ENCODE peak calls at places on chromosomes 5 and 9, in seven cellular contexts. One of them, this sample, is unnamed.
A peak's percentile ranks its signal among the peaks of the same experiment; 100 is the strongest.

GRCh38 chr5:37851305-37851704 is 11.5 kb upstream of the GDNF start:
- DNase-seq in IMR-90: no peak
- DNase-seq in pancreas: no peak
- DNase-seq in neural progenitor cell: no peak
- DNase-seq in A673: no peak
- DNase-seq in AG04450: no peak
- DNase-seq in cardiac muscle cell: no peak
- DNase-seq in this sample: no peak

GRCh38 chr5:179906795-179907569 is 715 bp downstream of the TBC1D9B start:
- DNase-seq in IMR-90: peak; percentile 7
- DNase-seq in pancreas: peak; percentile 80
- DNase-seq in neural progenitor cell: peak; percentile 69
- DNase-seq in A673: peak; percentile 12
- DNase-seq in AG04450: no peak
- DNase-seq in cardiac muscle cell: peak; percentile 21
- DNase-seq in this sample: peak; percentile 40

GRCh38 chr5:116583823-116584222 is 9.2 kb upstream of the SEMA6A start:
- DNase-seq in IMR-90: no peak
- DNase-seq in pancreas: no peak
- DNase-seq in neural progenitor cell: no peak
- DNase-seq in A673: no peak
- DNase-seq in AG04450: no peak
- DNase-seq in cardiac muscle cell: peak; percentile 2
- DNase-seq in this sample: no peak

GRCh38 chr5:9715891-9716335 is 85.8 kb upstream of the TAS2R1 start:
- DNase-seq in IMR-90: peak; percentile 86
- DNase-seq in pancreas: no peak
- DNase-seq in neural progenitor cell: no peak
- DNase-seq in A673: no peak
- DNase-seq in AG04450: no peak
- DNase-seq in cardiac muscle cell: peak; percentile 50
- DNase-seq in this sample: no peak

GRCh38 chr9:123544007-123544827 is 188.2 kb downstream of the CRB2 start:
- DNase-seq in IMR-90: peak; percentile 54
- DNase-seq in pancreas: no peak
- DNase-seq in neural progenitor cell: peak; percentile 57
- DNase-seq in A673: peak; percentile 53
- DNase-seq in AG04450: no peak
- DNase-seq in cardiac muscle cell: peak; percentile 65
- DNase-seq in this sample: no peak

GRCh38 chr5:119400248-119400647 is 44.4 kb downstream of the TNFAIP8 start:
- DNase-seq in IMR-90: peak; percentile 62
- DNase-seq in pancreas: no peak
- DNase-seq in neural progenitor cell: no peak
- DNase-seq in A673: no peak
- DNase-seq in AG04450: no peak
- DNase-seq in cardiac muscle cell: no peak
- DNase-seq in this sample: no peak

GRCh38 chr9:123255718-123256117 is 12.7 kb downstream of the STRBP start:
- DNase-seq in IMR-90: no peak
- DNase-seq in pancreas: no peak
- DNase-seq in neural progenitor cell: no peak
- DNase-seq in A673: no peak
- DNase-seq in AG04450: no peak
- DNase-seq in cardiac muscle cell: no peak
- DNase-seq in this sample: no peak

GRCh38 chr5:107466233-107466769 is 204.4 kb downstream of the EFNA5 start:
- DNase-seq in IMR-90: peak; percentile 66
- DNase-seq in pancreas: no peak
- DNase-seq in neural progenitor cell: peak; percentile 75
- DNase-seq in A673: peak; percentile 40
- DNase-seq in AG04450: peak; percentile 55
- DNase-seq in cardiac muscle cell: peak; percentile 93
- DNase-seq in this sample: no peak

GRCh38 chr5:157283434-157283833 is 17.5 kb downstream of the CYFIP2 start:
- DNase-seq in IMR-90: no peak
- DNase-seq in pancreas: no peak
- DNase-seq in neural progenitor cell: no peak
- DNase-seq in A673: no peak
- DNase-seq in AG04450: no peak
- DNase-seq in cardiac muscle cell: no peak
- DNase-seq in this sample: no peak

GRCh38 chr5:139414601-139415121 is 10.8 kb upstream of the SPATA24 start:
- DNase-seq in IMR-90: no peak
- DNase-seq in pancreas: no peak
- DNase-seq in neural progenitor cell: no peak
- DNase-seq in A673: no peak
- DNase-seq in AG04450: no peak
- DNase-seq in cardiac muscle cell: no peak
- DNase-seq in this sample: peak; percentile 74

GRCh38 chr9:71218774-71219173 is 97.4 kb upstream of the TRPM3 start:
- DNase-seq in IMR-90: no peak
- DNase-seq in pancreas: no peak
- DNase-seq in neural progenitor cell: no peak
- DNase-seq in A673: no peak
- DNase-seq in AG04450: no peak
- DNase-seq in cardiac muscle cell: no peak
- DNase-seq in this sample: no peak

GRCh38 chr9:12884736-12885395 is 110.0 kb downstream of the LURAP1L start:
- DNase-seq in IMR-90: peak; percentile 88
- DNase-seq in pancreas: no peak
- DNase-seq in neural progenitor cell: peak; percentile 20
- DNase-seq in A673: peak; percentile 71
- DNase-seq in AG04450: peak; percentile 74
- DNase-seq in cardiac muscle cell: peak; percentile 90
- DNase-seq in this sample: no peak

GRCh38 chr9:85501474-85501873 is 240.3 kb downstream of the AGTPBP1 start:
- DNase-seq in IMR-90: no peak
- DNase-seq in pancreas: no peak
- DNase-seq in neural progenitor cell: no peak
- DNase-seq in A673: no peak
- DNase-seq in AG04450: no peak
- DNase-seq in cardiac muscle cell: no peak
- DNase-seq in this sample: no peak

GRCh38 chr5:74241751-74242140 is 398.8 kb downstream of the ENC1 start:
- DNase-seq in IMR-90: peak; percentile 34
- DNase-seq in pancreas: no peak
- DNase-seq in neural progenitor cell: no peak
- DNase-seq in A673: no peak
- DNase-seq in AG04450: no peak
- DNase-seq in cardiac muscle cell: no peak
- DNase-seq in this sample: no peak

GRCh38 chr9:105656131-105656921 is 5.9 kb upstream of the TAL2 start:
- DNase-seq in IMR-90: no peak
- DNase-seq in pancreas: peak; percentile 66
- DNase-seq in neural progenitor cell: peak; percentile 79
- DNase-seq in A673: peak; percentile 15
- DNase-seq in AG04450: no peak
- DNase-seq in cardiac muscle cell: no peak
- DNase-seq in this sample: peak; percentile 19
- H3K27ac ChIP-seq in IMR-90: no peak overlapping the region
- H3K27ac ChIP-seq in pancreas: no peak overlapping the region
- H3K27ac ChIP-seq in neural progenitor cell: no peak overlapping the region
- H3K27ac ChIP-seq in A673: no peak overlapping the region
- H3K27ac ChIP-seq in AG04450: no peak overlapping the region
- H3K27ac ChIP-seq in cardiac muscle cell: no peak overlapping the region
- H3K27ac ChIP-seq in this sample: peak overlapping the region; percentile 77

GRCh38 chr5:82389347-82389746 is 111.2 kb upstream of the RPS23 start:
- DNase-seq in IMR-90: no peak
- DNase-seq in pancreas: no peak
- DNase-seq in neural progenitor cell: no peak
- DNase-seq in A673: no peak
- DNase-seq in AG04450: no peak
- DNase-seq in cardiac muscle cell: no peak
- DNase-seq in this sample: no peak

GRCh38 chr5:82387041-82387818 is 109.1 kb upstream of the RPS23 start:
- DNase-seq in IMR-90: peak; percentile 18
- DNase-seq in pancreas: no peak
- DNase-seq in neural progenitor cell: no peak
- DNase-seq in A673: no peak
- DNase-seq in AG04450: no peak
- DNase-seq in cardiac muscle cell: peak; percentile 79
- DNase-seq in this sample: no peak

GRCh38 chr5:82388186-82388585 is 110.0 kb upstream of the RPS23 start:
- DNase-seq in IMR-90: peak; percentile 80
- DNase-seq in pancreas: no peak
- DNase-seq in neural progenitor cell: no peak
- DNase-seq in A673: no peak
- DNase-seq in AG04450: no peak
- DNase-seq in cardiac muscle cell: peak; percentile 88
- DNase-seq in this sample: no peak

GRCh38 chr5:82386576-82386975 is 108.4 kb upstream of the RPS23 start:
- DNase-seq in IMR-90: no peak
- DNase-seq in pancreas: no peak
- DNase-seq in neural progenitor cell: no peak
- DNase-seq in A673: no peak
- DNase-seq in AG04450: no peak
- DNase-seq in cardiac muscle cell: no peak
- DNase-seq in this sample: no peak

GRCh38 chr5:82387819-82388166 is 109.6 kb upstream of the RPS23 start:
- DNase-seq in IMR-90: no peak
- DNase-seq in pancreas: no peak
- DNase-seq in neural progenitor cell: no peak
- DNase-seq in A673: no peak
- DNase-seq in AG04450: no peak
- DNase-seq in cardiac muscle cell: no peak
- DNase-seq in this sample: no peak
- H3K27ac ChIP-seq in IMR-90: peak overlapping the region; percentile 27
- H3K27ac ChIP-seq in pancreas: no peak overlapping the region
- H3K27ac ChIP-seq in neural progenitor cell: no peak overlapping the region
- H3K27ac ChIP-seq in A673: no peak overlapping the region
- H3K27ac ChIP-seq in AG04450: no peak overlapping the region
- H3K27ac ChIP-seq in cardiac muscle cell: no peak overlapping the region
- H3K27ac ChIP-seq in this sample: no peak overlapping the region

GRCh38 chr5:111746791-111747190 is 10.2 kb downstream of the NREP start:
- DNase-seq in IMR-90: no peak
- DNase-seq in pancreas: no peak
- DNase-seq in neural progenitor cell: no peak
- DNase-seq in A673: no peak
- DNase-seq in AG04450: no peak
- DNase-seq in cardiac muscle cell: no peak
- DNase-seq in this sample: no peak

GRCh38 chr5:111747336-111747735 is 9.7 kb downstream of the NREP start:
- DNase-seq in IMR-90: peak; percentile 59
- DNase-seq in pancreas: no peak
- DNase-seq in neural progenitor cell: no peak
- DNase-seq in A673: no peak
- DNase-seq in AG04450: no peak
- DNase-seq in cardiac muscle cell: no peak
- DNase-seq in this sample: no peak

GRCh38 chr5:111745075-111745474 is 11.9 kb downstream of the NREP start:
- DNase-seq in IMR-90: no peak
- DNase-seq in pancreas: no peak
- DNase-seq in neural progenitor cell: no peak
- DNase-seq in A673: no peak
- DNase-seq in AG04450: no peak
- DNase-seq in cardiac muscle cell: no peak
- DNase-seq in this sample: no peak

GRCh38 chr5:111749303-111750026 is 7.5 kb downstream of the NREP start:
- DNase-seq in IMR-90: peak; percentile 70
- DNase-seq in pancreas: no peak
- DNase-seq in neural progenitor cell: no peak
- DNase-seq in A673: no peak
- DNase-seq in AG04450: no peak
- DNase-seq in cardiac muscle cell: no peak
- DNase-seq in this sample: no peak

DNA sequence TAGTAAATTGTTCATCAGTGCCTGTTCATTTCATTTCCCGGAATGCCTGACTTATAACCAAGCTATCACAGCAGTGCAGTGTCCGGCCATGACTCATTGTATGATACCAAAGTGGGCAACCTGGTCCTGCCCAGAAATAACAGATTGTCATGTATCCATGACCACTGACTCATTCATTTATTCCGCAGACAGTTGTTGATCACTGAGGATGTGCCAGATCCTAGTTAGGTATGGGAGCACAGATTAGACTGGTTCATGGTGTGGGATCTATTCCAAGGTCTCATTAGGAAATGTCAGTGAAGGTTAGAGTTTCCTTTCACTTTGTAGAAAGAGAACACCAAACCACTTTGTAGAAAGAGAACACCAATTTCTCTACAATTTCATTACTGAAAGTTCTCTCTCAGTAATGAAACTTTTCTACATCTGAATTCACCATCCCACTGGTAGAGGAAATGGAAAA is 8.7 kb downstream of the NREP start:
- DNase-seq in IMR-90: peak; percentile 91
- DNase-seq in pancreas: no peak
- DNase-seq in neural progenitor cell: no peak
- DNase-seq in A673: no peak
- DNase-seq in AG04450: peak; percentile 67
- DNase-seq in cardiac muscle cell: peak; percentile 79
- DNase-seq in this sample: no peak
- H3K27ac ChIP-seq in IMR-90: peak overlapping the region; percentile 11
- H3K27ac ChIP-seq in pancreas: no peak overlapping the region
- H3K27ac ChIP-seq in neural progenitor cell: no peak overlapping the region
- H3K27ac ChIP-seq in A673: no peak overlapping the region
- H3K27ac ChIP-seq in AG04450: peak overlapping the region; percentile 78
- H3K27ac ChIP-seq in cardiac muscle cell: peak overlapping the region; percentile 9
- H3K27ac ChIP-seq in this sample: peak overlapping the region; percentile 30

GRCh38 chr9:69202556-69202955 is 28.5 kb downstream of the TJP2 start:
- DNase-seq in IMR-90: no peak
- DNase-seq in pancreas: no peak
- DNase-seq in neural progenitor cell: no peak
- DNase-seq in A673: no peak
- DNase-seq in AG04450: no peak
- DNase-seq in cardiac muscle cell: no peak
- DNase-seq in this sample: no peak

GRCh38 chr9:69206047-69206446 is 32.0 kb downstream of the TJP2 start:
- DNase-seq in IMR-90: no peak
- DNase-seq in pancreas: no peak
- DNase-seq in neural progenitor cell: no peak
- DNase-seq in A673: no peak
- DNase-seq in AG04450: no peak
- DNase-seq in cardiac muscle cell: no peak
- DNase-seq in this sample: no peak

GRCh38 chr9:69204869-69205268 is 30.8 kb downstream of the TJP2 start:
- DNase-seq in IMR-90: peak; percentile 69
- DNase-seq in pancreas: no peak
- DNase-seq in neural progenitor cell: peak; percentile 8
- DNase-seq in A673: no peak
- DNase-seq in AG04450: no peak
- DNase-seq in cardiac muscle cell: peak; percentile 72
- DNase-seq in this sample: no peak

GRCh38 chr9:69207503-69207902 is 33.4 kb downstream of the TJP2 start:
- DNase-seq in IMR-90: no peak
- DNase-seq in pancreas: no peak
- DNase-seq in neural progenitor cell: no peak
- DNase-seq in A673: no peak
- DNase-seq in AG04450: no peak
- DNase-seq in cardiac muscle cell: no peak
- DNase-seq in this sample: no peak

DNA sequence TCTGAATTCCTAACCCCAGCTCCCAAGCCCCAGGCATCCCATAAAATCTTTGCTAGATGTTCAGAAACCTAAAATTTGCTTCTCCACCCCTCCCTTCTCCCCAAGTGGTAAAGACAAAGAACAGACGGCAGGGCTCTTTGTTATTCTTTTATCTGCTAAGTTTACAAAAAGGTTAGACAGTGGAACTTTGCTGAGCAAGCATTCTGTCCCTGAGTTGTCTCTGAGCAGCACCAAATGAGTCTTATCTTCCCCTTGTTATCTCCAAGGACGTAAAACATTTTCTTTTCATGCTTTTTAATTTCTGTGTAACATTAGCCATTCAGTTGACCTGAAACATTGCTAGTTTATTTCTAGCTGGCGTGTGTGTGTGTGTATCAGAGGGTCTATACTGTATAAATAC is 30.3 kb downstream of the TJP2 start:
- DNase-seq in IMR-90: no peak
- DNase-seq in pancreas: no peak
- DNase-seq in neural progenitor cell: no peak
- DNase-seq in A673: no peak
- DNase-seq in AG04450: no peak
- DNase-seq in cardiac muscle cell: peak; percentile 56
- DNase-seq in this sample: no peak
- H3K27ac ChIP-seq in IMR-90: no peak overlapping the region
- H3K27ac ChIP-seq in pancreas: no peak overlapping the region
- H3K27ac ChIP-seq in neural progenitor cell: no peak overlapping the region
- H3K27ac ChIP-seq in A673: no peak overlapping the region
- H3K27ac ChIP-seq in AG04450: no peak overlapping the region
- H3K27ac ChIP-seq in cardiac muscle cell: peak overlapping the region; percentile 78
- H3K27ac ChIP-seq in this sample: no peak overlapping the region